ENCODE peak calls at places on chromosomes 13 and 19, in five cellular contexts. R, Q, Z, M and K are unnamed samples.

GRCh38 chr19:2540646-2541454 is 64.9 kb downstream of the GADD45B start:
- DNase-seq in R (no peak), Q (peak; percentile 96), Z (no peak), M (peak; percentile 97), K (no peak)

GRCh38 chr13:98541701-98542203 is 35.2 kb downstream of the STK24 start:
- DNase-seq in R (no peak), Q (no peak), Z (no peak), M (no peak), K (no peak)

GRCh38 chr13:99506632-99507031 is 5.4 kb downstream of the TM9SF2 start:
- DNase-seq in R (no peak), Q (no peak), Z (no peak), M (no peak), K (no peak)

GRCh38 chr13:49062297-49062896 is 86.7 kb downstream of the FNDC3A start:
- DNase-seq in R (no peak), Q (no peak), Z (no peak), M (no peak), K (no peak)

GRCh38 chr19:7953060-7953459 is 9.6 kb upstream of the TIMM44 start:
- DNase-seq in R (no peak), Q (no peak), Z (no peak), M (no peak), K (no peak)

GRCh38 chr19:13849991-13850909 is 26.7 kb upstream of the NANOS3 start:
- DNase-seq in R (no peak), Q (peak; percentile 96), Z (peak; percentile 70), M (peak; percentile 64), K (no peak)

GRCh38 chr13:49560270-49561063 is 24.9 kb downstream of the RCBTB1 start:
- DNase-seq in R (no peak), Q (peak; percentile 66), Z (no peak), M (peak; percentile 39), K (no peak)

GRCh38 chr13:42119091-42119490 is 70.6 kb downstream of the DGKH start:
- DNase-seq in R (no peak), Q (no peak), Z (no peak), M (no peak), K (no peak)

GRCh38 chr19:18932216-18932841 is 8.7 kb downstream of the HOMER3 start:
- DNase-seq in R (no peak), Q (peak; percentile 76), Z (peak; percentile 61), M (no peak), K (no peak)

GRCh38 chr19:13905634-13906524 is at the start of the genes BRME1 and CC2D1A:
- DNase-seq in R (peak; percentile 84), Q (peak; percentile 96), Z (peak; percentile 92), M (peak; percentile 73), K (no peak)

GRCh38 chr13:28542804-28543203 is 47.9 kb upstream of the FLT1 start:
- DNase-seq in R (no peak), Q (no peak), Z (no peak), M (no peak), K (no peak)

GRCh38 chr19:30441011-30441410 is 68.8 kb downstream of the ZNF536 start:
- DNase-seq in R (no peak), Q (no peak), Z (no peak), M (no peak), K (no peak)

GRCh38 chr19:18483119-18483518 is 38.8 kb downstream of the ELL start:
- DNase-seq in R (no peak), Q (no peak), Z (no peak), M (no peak), K (no peak)

GRCh38 chr13:26247608-26248007 is 6.3 kb upstream of the CDK8 start:
- DNase-seq in R (no peak), Q (peak; percentile 67), Z (no peak), M (peak; percentile 11), K (no peak)

GRCh38 chr19:32676186-32676894 is 692 bp downstream of the RGS9BP start:
- DNase-seq in R (no peak), Q (peak; percentile 61), Z (no peak), M (no peak), K (no peak)

GRCh38 chr19:49499030-49499670 is 2.9 kb downstream of the RPS11 start:
- DNase-seq in R (no peak), Q (no peak), Z (no peak), M (no peak), K (no peak)

GRCh38 chr13:66532146-66532545 is 698.0 kb downstream of the PCDH9 start:
- DNase-seq in R (no peak), Q (no peak), Z (no peak), M (peak; percentile 62), K (no peak)

GRCh38 chr13:47337781-47338507 is 441.1 kb upstream of the HTR2A start:
- DNase-seq in R (no peak), Q (peak; percentile 21), Z (no peak), M (peak; percentile 96), K (no peak)

GRCh38 chr13:99307247-99307646 is at the start of gene GPR183:
- DNase-seq in R (no peak), Q (no peak), Z (no peak), M (peak; percentile 53), K (no peak)

GRCh38 chr13:42445354-42445753 is 128.6 kb upstream of the TNFSF11 start:
- DNase-seq in R (no peak), Q (no peak), Z (no peak), M (no peak), K (no peak)

GRCh38 chr13:102903659-102904407 is 58.0 kb downstream of the ERCC5 start:
- DNase-seq in R (no peak), Q (no peak), Z (no peak), M (peak; percentile 5), K (no peak)

GRCh38 chr13:45860240-45860639 is 8.7 kb upstream of the SIAH3 start:
- DNase-seq in R (no peak), Q (no peak), Z (no peak), M (no peak), K (no peak)

GRCh38 chr13:35016362-35017148 is 74.5 kb downstream of the NBEA start:
- DNase-seq in R (no peak), Q (no peak), Z (no peak), M (no peak), K (no peak)

GRCh38 chr19:38580080-38580479 is 37.7 kb downstream of the MAP4K1 start:
- DNase-seq in R (no peak), Q (no peak), Z (no peak), M (no peak), K (no peak)

GRCh38 chr19:35225951-35226350 is 2.6 kb downstream of the FAM187B start:
- DNase-seq in R (no peak), Q (no peak), Z (no peak), M (no peak), K (no peak)

GRCh38 chr13:80618777-80619176 is 277.9 kb upstream of the SPRY2 start:
- DNase-seq in R (no peak), Q (no peak), Z (no peak), M (no peak), K (no peak)